ENCODE peak calls at places on chromosomes 16 and 17, in six cellular contexts. K is MM.1S, B is PC-9, L is GM23248, G is SK-N-SH, T is neural progenitor cell. H is an unnamed sample. For H3F3A and H3K4me1, the result is how much of the 10 kb centered on the place peaks cover.

GRCh38 chr17:79915850-79916430 is 76.7 kb upstream of the CBX4 start:
- DNase-seq in L (peak), B (peak), T (peak), G (no peak), K (no peak), H (peak)

GRCh38 chr17:8673621-8674020 is 43.1 kb upstream of the MYH10 start:
- DNase-seq in T (no peak), B (no peak), K (no peak), L (peak), G (peak), H (no peak)

GRCh38 chr16:23949630-23950290 is 114.0 kb downstream of the PRKCB start:
- DNase-seq in L (no peak), B (no peak), T (no peak), K (no peak), G (no peak), H (no peak)

GRCh38 chr17:40107266-40107980 is 7.0 kb upstream of the NR1D1 start:
- DNase-seq in B (no peak), G (no peak), L (peak), T (no peak), K (no peak), H (no peak)

GRCh38 chr16:15947983-15948509 is 1.4 kb upstream of the ABCC1 start:
- DNase-seq in G (no peak), K (no peak), L (no peak), T (no peak), B (no peak), H (no peak)

GRCh38 chr17:42984486-42984885 is 4.1 kb downstream of the RUNDC1 start:
- DNase-seq in L (no peak), K (no peak), G (no peak), T (no peak), B (peak), H (no peak)

GRCh38 chr17:19645608-19646250 is 2.8 kb upstream of the ALDH3A2 start:
- DNase-seq in B (no peak), L (peak), G (peak), T (peak), K (peak), H (peak)

GRCh38 chr17:55386931-55387330 is 34.7 kb downstream of the MMD start:
- DNase-seq in K (no peak), L (no peak), T (no peak), B (peak), G (no peak), H (no peak)

GRCh38 chr16:82761236-82761635 is 134.5 kb downstream of the CDH13 start:
- DNase-seq in K (no peak), B (no peak), G (no peak), T (no peak), L (peak), H (no peak)

GRCh38 chr17:48024149-48025039 is 13.2 kb downstream of the COPZ2 start:
- DNase-seq in B (peak), K (peak), L (peak), T (peak), G (no peak), H (peak)

GRCh38 chr17:43956222-43956621 is 2.5 kb upstream of the PYY start:
- DNase-seq in L (peak), T (no peak), B (no peak), G (no peak), K (no peak), H (no peak)

GRCh38 chr16:14362774-14363371 is 267.2 kb downstream of the PARN start:
- DNase-seq in T (no peak), G (no peak), L (peak), B (peak), K (no peak), H (no peak)

GRCh38 chr17:35539659-35540026 is 2.2 kb upstream of the SLFN12L start:
- DNase-seq in K (no peak), T (no peak), L (no peak), G (no peak), B (no peak), H (peak)

GRCh38 chr16:58152246-58152868 is 23.2 kb upstream of the CFAP20 start:
- DNase-seq in T (no peak), B (no peak), L (no peak), G (no peak), K (no peak), H (no peak)

GRCh38 chr16:77951788-77952187 is 70.6 kb upstream of the CLEC3A start:
- DNase-seq in K (peak), G (peak), L (no peak), B (no peak), T (peak), H (peak)

GRCh38 chr17:68197091-68197996 is 50.5 kb upstream of the AMZ2 start:
- DNase-seq in T (peak), L (no peak), K (no peak), B (no peak), G (peak), H (peak)

GRCh38 chr17:18139949-18140348 is 31.4 kb downstream of the MYO15A start:
- DNase-seq in G (peak), K (no peak), B (no peak), T (peak), L (peak), H (peak)

GRCh38 chr17:3710951-3711383 is 12.7 kb upstream of the HASPIN start:
- DNase-seq in L (peak), K (peak), B (peak), T (no peak), G (no peak), H (peak)

GRCh38 chr16:83813818-83814653 is 6.3 kb downstream of the HSBP1 start:
- DNase-seq in G (no peak), L (peak), B (no peak), K (peak), T (peak), H (peak)

GRCh38 chr17:17913695-17914332 is 58.4 kb downstream of the TOM1L2 start:
- DNase-seq in G (peak), B (peak), L (peak), K (peak), T (peak), H (no peak)

GRCh38 chr16:22813223-22813945 is 578 bp upstream of the HS3ST2 start:
- DNase-seq in L (peak), G (peak), T (peak), B (no peak), K (no peak), H (peak)

GRCh38 chr16:87274808-87275207 is 42.4 kb downstream of the C16orf95 start:
- DNase-seq in K (no peak), T (no peak), B (no peak), L (no peak), G (no peak), H (no peak)

GRCh38 chr16:88712362-88712979 is 6.2 kb downstream of the CTU2 start:
- DNase-seq in T (no peak), B (no peak), G (no peak), L (no peak), K (no peak), H (no peak)
- H3F3A ChIP-seq in T (under half), B (under half), G (under half), L (under half), K (under half), H (under half)

GRCh38 chr17:45246861-45247428 is 14.9 kb downstream of the SPATA32 start:
- DNase-seq in B (no peak), K (no peak), L (peak), T (peak), G (peak), H (peak)
- H3K4me2 ChIP-seq in B (peak), K (peak), L (peak), T (peak), G (peak), H (peak)

GRCh38 chr16:85335584-85336492 is 223.6 kb upstream of the CIBAR2 start:
- DNase-seq in T (no peak), L (peak), K (no peak), B (no peak), G (no peak), H (no peak)
- H3K4me1 ChIP-seq in T (under half), L (under half), K (under half), B (under half), G (under half), H (under half)

DNA sequence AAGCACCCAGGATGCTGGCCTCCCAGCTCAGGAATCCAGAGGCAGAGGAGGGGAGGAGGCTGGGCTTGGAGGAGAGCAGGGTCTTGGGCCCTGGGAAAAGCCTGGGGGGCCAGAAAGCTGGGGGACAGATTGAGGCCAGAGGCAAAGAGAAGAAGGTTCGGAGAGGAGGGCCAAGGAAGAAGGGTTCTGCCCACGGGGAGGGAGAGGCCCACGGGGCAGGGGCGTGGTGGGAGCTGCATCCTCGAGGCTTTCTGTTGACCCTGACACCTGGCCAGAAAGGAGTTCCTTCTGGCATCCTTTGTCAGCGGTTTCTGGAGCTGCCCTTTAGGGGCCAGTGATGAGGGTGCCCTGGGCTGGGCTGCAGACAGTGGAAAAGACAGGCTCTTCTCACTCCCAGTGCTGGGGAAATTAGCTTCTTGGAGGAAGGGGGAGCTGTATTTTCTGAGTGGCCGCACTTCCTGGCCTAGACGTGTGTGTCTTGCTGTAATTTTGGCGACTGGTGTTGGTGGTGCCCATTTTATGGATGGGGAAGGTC is 308.7 kb downstream of the SEC14L1 start:
- DNase-seq in L (no peak), K (no peak), G (peak), B (no peak), T (no peak), H (no peak)
- H3F3A ChIP-seq in L (under half), K (under half), G (under half), B (under half), T (under half), H (under half)

GRCh38 chr16:28985206-28985605 is 354 bp downstream of the LAT start:
- DNase-seq in T (no peak), G (no peak), K (no peak), B (no peak), L (no peak), H (no peak)
- H3K4me2 ChIP-seq in T (no peak), G (no peak), K (peak), B (no peak), L (no peak), H (no peak)

GRCh38 chr17:7623661-7624060 is 4.0 kb downstream of the SAT2 start:
- DNase-seq in B (no peak), T (no peak), L (no peak), K (no peak), G (no peak), H (no peak)

GRCh38 chr17:7626956-7627249 is 718 bp downstream of the SAT2 start:
- DNase-seq in T (no peak), B (no peak), G (no peak), L (peak), K (no peak), H (no peak)

GRCh38 chr17:7629939-7630571 is at the start of gene SHBG:
- DNase-seq in B (no peak), G (no peak), K (no peak), T (no peak), L (no peak), H (no peak)

GRCh38 chr17:7627250-7628121 is at the start of gene SAT2:
- DNase-seq in G (peak), L (peak), K (peak), T (peak), B (peak), H (peak)

GRCh38 chr17:7626307-7626706 is 1.3 kb downstream of the SAT2 start:
- DNase-seq in B (no peak), L (no peak), G (no peak), T (no peak), K (no peak), H (no peak)
- H3K4me1 ChIP-seq in B (under half), L (under half), G (under half), T (under half), K (under half), H (under half)

DNA sequence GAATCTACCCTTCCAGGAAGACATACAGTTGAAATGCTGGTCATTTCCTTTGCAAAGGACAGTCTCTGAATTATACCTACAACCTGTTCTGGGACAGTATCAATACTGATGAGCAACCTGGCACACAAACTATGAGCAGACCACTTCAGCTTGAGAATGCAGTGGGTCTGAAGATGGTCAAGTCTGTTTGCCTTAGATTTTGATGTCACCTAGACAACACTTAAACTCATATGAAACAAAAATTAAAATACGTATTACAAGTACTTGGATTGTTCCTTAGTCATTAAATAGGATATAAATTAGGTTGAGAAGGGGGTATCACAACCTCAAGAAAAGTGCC is 3.5 kb downstream of the SRSF2 start:
- DNase-seq in L (no peak), K (no peak), B (no peak), T (no peak), G (no peak), H (no peak)
- H3F3A ChIP-seq in L (half or more), K (half or more), B (half or more), T (half or more), G (half or more), H (under half)